ENCODE peak calls at places on chromosomes 11 and 22, in six cellular contexts. Z is A549, O is SK-N-SH, E is K562, G is GM23338, C is HCT116. R is an unnamed sample. For H3K4me1, the result is how much of the 10 kb centered on the place peaks cover.

GRCh38 chr22:46353483-46354105 is 18.1 kb downstream of the TRMU start:
- DNase-seq in Z (no peak), O (no peak), E (no peak), G (no peak), C (no peak), R (no peak)

GRCh38 chr11:87326594-87326993 is 288.9 kb downstream of the TMEM135 start:
- DNase-seq in Z (no peak), G (no peak), E (no peak), C (no peak), O (no peak), R (no peak)

GRCh38 chr11:132334769-132335280 is 964.4 kb downstream of the NTM start:
- DNase-seq in C (no peak), O (no peak), E (no peak), Z (no peak), G (no peak), R (no peak)

GRCh38 chr22:24053481-24054226 is 42.5 kb downstream of the CABIN1 start:
- DNase-seq in O (no peak), G (no peak), C (no peak), E (no peak), Z (no peak), R (no peak)

GRCh38 chr11:132655187-132655855 is 877.0 kb downstream of the OPCML start:
- DNase-seq in E (no peak), O (no peak), G (no peak), C (no peak), Z (no peak), R (no peak)

GRCh38 chr22:21947040-21948014 is 5.3 kb downstream of the PPM1F start:
- DNase-seq in Z (peak), E (peak), G (peak), O (peak), C (no peak), R (no peak)

GRCh38 chr11:120017582-120017981 is 120.3 kb downstream of the TRIM29 start:
- DNase-seq in C (no peak), Z (no peak), O (peak), G (no peak), E (no peak), R (no peak)

GRCh38 chr11:77035580-77035979 is 1.4 kb downstream of the B3GNT6 start:
- DNase-seq in E (no peak), C (no peak), O (no peak), Z (peak), G (no peak), R (no peak)

GRCh38 chr11:33590471-33590870 is 110.2 kb downstream of the C11orf91 start:
- DNase-seq in Z (no peak), C (no peak), O (no peak), G (no peak), E (no peak), R (no peak)

GRCh38 chr11:29485641-29486040 is 531.2 kb downstream of the KCNA4 start:
- DNase-seq in Z (no peak), O (no peak), E (no peak), G (no peak), C (no peak), R (no peak)

GRCh38 chr22:44668886-44669724 is 32.9 kb upstream of the PRR5 start:
- DNase-seq in E (peak), G (no peak), Z (no peak), C (no peak), O (peak), R (no peak)

GRCh38 chr11:41110527-41110926 is 348.9 kb downstream of the LRRC4C start:
- DNase-seq in Z (no peak), E (no peak), C (no peak), O (no peak), G (no peak), R (no peak)

GRCh38 chr11:19867064-19867463 is 154.4 kb downstream of the NAV2 start:
- DNase-seq in G (no peak), O (no peak), Z (no peak), E (no peak), C (no peak), R (no peak)

GRCh38 chr11:47980907-47981621 is 705 bp downstream of the PTPRJ start:
- DNase-seq in O (peak), G (peak), C (no peak), Z (peak), E (peak), R (no peak)

GRCh38 chr11:41879186-41879738 is 419.8 kb upstream of the LRRC4C start:
- DNase-seq in E (no peak), Z (peak), O (no peak), C (no peak), G (no peak), R (no peak)

GRCh38 chr11:118319031-118319814 is 14.7 kb downstream of the CD3E start:
- DNase-seq in Z (no peak), O (no peak), G (no peak), E (no peak), C (no peak), R (no peak)

GRCh38 chr22:30266445-30267381 is at the start of gene OSM:
- DNase-seq in Z (no peak), G (no peak), C (no peak), E (no peak), O (no peak), R (no peak)

GRCh38 chr11:20451568-20451967 is 64.1 kb downstream of the PRMT3 start:
- DNase-seq in G (no peak), E (no peak), Z (no peak), C (no peak), O (no peak), R (no peak)

GRCh38 chr22:36010090-36010489 is 18.5 kb downstream of the RBFOX2 start:
- DNase-seq in Z (no peak), E (peak), G (peak), O (no peak), C (no peak), R (no peak)

GRCh38 chr11:57322881-57323467 is 1.8 kb downstream of the TNKS1BP1 start:
- DNase-seq in Z (no peak), E (no peak), C (no peak), G (no peak), O (no peak), R (no peak)
- H3K4me1 ChIP-seq in Z (half or more), E (half or more), C (half or more), G (under half), O (under half), R (under half)

DNA sequence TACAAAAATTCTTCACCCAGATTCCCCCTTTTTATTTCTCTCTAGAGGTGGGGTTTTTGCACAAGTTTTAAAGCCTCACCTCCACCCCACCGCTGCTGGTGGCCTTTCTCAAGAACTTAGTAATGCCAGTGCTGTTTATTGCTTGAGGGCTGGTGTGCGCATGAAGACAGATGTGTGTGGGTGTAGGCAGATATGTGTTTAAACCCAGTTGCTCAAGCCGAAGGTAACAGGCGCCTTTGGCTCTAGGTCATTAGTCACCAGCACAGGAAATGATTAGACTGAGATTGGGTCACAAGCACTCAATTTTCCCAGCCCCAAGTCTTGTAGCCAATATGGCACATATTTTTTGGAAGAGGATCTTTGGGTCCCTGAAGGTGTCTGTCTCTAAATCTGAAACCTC is 2.7 kb upstream of the CLMP start:
- DNase-seq in C (no peak), Z (no peak), O (no peak), G (no peak), E (no peak), R (no peak)
- TF ChIP-seq REST in C (no peak), Z (no peak), O (no peak), G (no peak), E (no peak), R (no peak)

DNA sequence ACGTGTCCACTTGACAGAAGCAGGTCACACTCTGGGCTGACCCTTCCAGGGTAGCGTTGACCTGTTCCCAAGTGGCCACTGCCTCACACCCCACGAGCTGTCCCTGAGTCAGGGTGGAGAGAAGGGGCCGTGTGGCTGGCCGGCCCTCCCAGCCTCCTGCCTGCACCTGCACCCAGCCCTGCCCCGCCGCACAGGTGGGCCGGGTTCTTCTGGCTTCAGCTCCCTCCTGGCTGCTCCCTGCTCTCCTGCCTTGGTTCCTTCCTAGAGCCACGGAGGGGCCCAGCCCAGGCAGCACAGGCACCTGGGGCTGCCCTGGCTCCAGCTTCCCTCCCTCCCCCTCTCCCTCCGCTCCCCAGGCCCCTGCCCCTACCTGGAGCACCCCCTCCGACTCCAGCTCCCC is 42.3 kb downstream of the MOB2 start:
- DNase-seq in E (no peak), O (no peak), C (no peak), Z (no peak), G (no peak), R (no peak)
- H3K27ac ChIP-seq in E (no peak), O (no peak), C (no peak), Z (no peak), G (no peak), R (no peak)

GRCh38 chr22:26916236-26916635 is 258.8 kb downstream of the MIAT start:
- DNase-seq in C (no peak), E (no peak), G (no peak), Z (no peak), O (no peak), R (no peak)

GRCh38 chr22:26921726-26922125 is 264.3 kb downstream of the MIAT start:
- DNase-seq in G (no peak), E (no peak), Z (no peak), O (no peak), C (no peak), R (no peak)

GRCh38 chr22:26922804-26923203 is 265.4 kb downstream of the MIAT start:
- DNase-seq in C (no peak), G (peak), E (peak), O (no peak), Z (no peak), R (no peak)

GRCh38 chr22:26914786-26915185 is 257.4 kb downstream of the MIAT start:
- DNase-seq in G (no peak), O (no peak), E (no peak), Z (no peak), C (no peak), R (no peak)

DNA sequence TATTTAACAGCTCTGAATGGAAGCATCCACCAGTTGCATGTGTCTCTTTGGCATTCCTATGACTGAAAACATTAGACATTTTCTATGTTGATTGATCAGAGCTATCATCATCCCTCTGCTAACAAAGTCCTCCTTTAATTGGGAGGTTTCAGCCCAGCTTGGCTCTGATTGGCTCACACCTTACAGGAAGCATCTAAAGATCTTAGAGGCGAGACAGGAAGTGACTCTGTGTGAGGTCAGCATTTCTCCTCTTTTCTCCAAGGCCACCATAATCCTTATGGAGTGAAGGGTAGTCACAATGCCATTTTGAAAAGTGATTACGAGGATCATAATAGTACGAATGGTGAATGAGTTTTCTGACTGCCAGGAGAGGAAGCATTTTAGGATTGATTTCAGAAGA is 260.8 kb downstream of the MIAT start:
- DNase-seq in O (no peak), E (no peak), G (no peak), C (peak), Z (peak), R (no peak)
- H3K4me1 ChIP-seq in O (under half), E (under half), G (under half), C (under half), Z (under half), R (under half)

GRCh38 chr11:11501546-11502274 is 120.1 kb downstream of the GALNT18 start:
- DNase-seq in G (no peak), Z (no peak), O (no peak), C (no peak), E (no peak), R (no peak)

GRCh38 chr11:11502303-11502828 is 119.4 kb downstream of the GALNT18 start:
- DNase-seq in E (no peak), G (no peak), O (peak), C (no peak), Z (no peak), R (no peak)

GRCh38 chr11:11505701-11506100 is 116.1 kb downstream of the GALNT18 start:
- DNase-seq in Z (no peak), O (peak), C (no peak), E (no peak), G (no peak), R (no peak)

GRCh38 chr11:11504071-11504470 is 117.7 kb downstream of the GALNT18 start:
- DNase-seq in Z (no peak), G (no peak), O (no peak), C (no peak), E (no peak), R (no peak)

DNA sequence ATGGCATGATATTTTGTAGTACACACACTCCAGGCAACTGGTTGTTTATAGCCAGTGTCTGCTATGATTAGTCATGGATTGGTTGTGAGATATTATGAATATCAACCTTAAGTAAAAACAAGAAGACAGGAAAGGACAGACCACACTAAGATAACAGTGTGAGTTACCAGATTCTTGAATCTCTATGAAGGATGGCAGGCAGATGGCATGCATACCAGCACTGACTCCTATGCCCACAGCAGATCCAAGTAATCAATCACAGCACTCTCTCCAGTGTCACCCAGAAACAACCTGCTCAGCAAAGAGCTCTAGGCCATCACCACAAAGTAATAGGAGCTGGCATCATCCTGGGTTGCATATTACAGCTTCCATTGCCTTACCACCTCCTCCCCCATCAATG is 116.6 kb downstream of the GALNT18 start:
- DNase-seq in Z (no peak), C (no peak), E (no peak), G (no peak), O (peak), R (no peak)
- TF ChIP-seq REST in Z (no peak), C (no peak), E (no peak), G (no peak), O (no peak), R (no peak)

GRCh38 chr22:27799334-27800249 is 2.0 kb downstream of the MN1 start:
- DNase-seq in G (no peak), Z (no peak), C (no peak), E (no peak), O (peak), R (no peak)

GRCh38 chr22:27802389-27803079 is 978 bp upstream of the MN1 start:
- DNase-seq in Z (no peak), G (no peak), E (no peak), C (no peak), O (no peak), R (no peak)

GRCh38 chr22:27801616-27802388 is at the start of gene MN1:
- DNase-seq in C (no peak), G (peak), O (peak), Z (peak), E (no peak), R (no peak)

GRCh38 chr22:27800250-27801131 is 1.1 kb downstream of the MN1 start:
- DNase-seq in E (peak), G (no peak), C (no peak), Z (no peak), O (peak), R (no peak)

DNA sequence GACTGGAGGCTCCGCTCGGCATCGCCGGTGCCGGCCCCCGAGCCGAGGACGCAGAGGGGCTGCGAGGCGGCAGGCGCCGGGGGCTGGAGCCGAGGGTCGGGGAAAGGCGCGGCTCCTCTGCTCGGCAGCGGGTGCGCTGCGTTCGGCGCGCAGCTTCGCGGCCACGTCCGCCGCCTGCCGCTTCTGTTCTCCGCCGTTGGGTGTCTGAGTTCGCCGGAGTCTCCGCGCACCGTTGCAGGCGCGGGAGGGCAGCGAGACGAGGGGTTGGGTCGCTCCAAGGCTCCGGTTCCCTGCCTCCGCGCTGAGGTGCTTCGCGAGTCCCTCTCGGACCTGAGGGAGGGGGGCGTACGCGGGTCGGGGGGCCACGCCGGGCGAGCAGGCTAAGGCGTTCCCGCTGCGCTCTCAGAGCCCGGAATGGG is 350 bp downstream of the MN1 start:
- DNase-seq in C (no peak), E (peak), G (peak), Z (peak), O (peak), R (no peak)
- H3K27ac ChIP-seq in C (no peak), E (no peak), G (no peak), Z (peak), O (no peak), R (no peak)

GRCh38 chr22:38138961-38139360 is 28.5 kb upstream of the BAIAP2L2 start:
- DNase-seq in O (no peak), Z (no peak), C (no peak), G (no peak), E (no peak), R (no peak)
- H3K4me1 ChIP-seq in O (under half), Z (under half), C (under half), G (under half), E (under half), R (under half)

GRCh38 chr11:34855754-34856095 is 60.5 kb downstream of the APIP start:
- DNase-seq in E (no peak), G (peak), O (no peak), C (no peak), Z (peak), R (no peak)
- TF ChIP-seq REST in E (no peak), G (no peak), O (no peak), C (no peak), Z (no peak), R (no peak)